ENCODE peak calls at places on chromosomes 1 and 21, in five cellular contexts. One of them, this sample, is unnamed.

GRCh38 chr1:43227138-43227836 is 42.5 kb upstream of the TMEM125 start:
- DNase-seq in suprapubic skin: peak; percentile 87
- DNase-seq in mammary epithelial cell: peak; percentile 37
- DNase-seq in fibroblast of lung: peak; percentile 48
- DNase-seq in lower lobe of right lung: peak; percentile 86
- DNase-seq in this sample: no peak

GRCh38 chr1:79568411-79568810 is 561.9 kb upstream of the ADGRL4 start:
- DNase-seq in suprapubic skin: no peak
- DNase-seq in mammary epithelial cell: peak; percentile 12
- DNase-seq in fibroblast of lung: peak; percentile 23
- DNase-seq in lower lobe of right lung: no peak
- DNase-seq in this sample: no peak

GRCh38 chr1:111032295-111032897 is 68.7 kb upstream of the LRIF1 start:
- DNase-seq in lower lobe of right lung: no peak
- DNase-seq in fibroblast of lung: no peak
- DNase-seq in mammary epithelial cell: peak; percentile 14
- DNase-seq in suprapubic skin: no peak
- DNase-seq in this sample: no peak

GRCh38 chr1:172708452-172708851 is 49.5 kb downstream of the FASLG start:
- DNase-seq in fibroblast of lung: no peak
- DNase-seq in lower lobe of right lung: no peak
- DNase-seq in mammary epithelial cell: no peak
- DNase-seq in suprapubic skin: no peak
- DNase-seq in this sample: no peak

GRCh38 chr1:79128726-79129125 is 122.2 kb upstream of the ADGRL4 start:
- DNase-seq in suprapubic skin: no peak
- DNase-seq in fibroblast of lung: peak; percentile 83
- DNase-seq in lower lobe of right lung: no peak
- DNase-seq in mammary epithelial cell: peak; percentile 39
- DNase-seq in this sample: no peak

GRCh38 chr1:212702672-212703071 is 3.0 kb upstream of the BATF3 start:
- DNase-seq in mammary epithelial cell: no peak
- DNase-seq in suprapubic skin: no peak
- DNase-seq in lower lobe of right lung: no peak
- DNase-seq in fibroblast of lung: no peak
- DNase-seq in this sample: no peak

GRCh38 chr21:35475768-35476167 is 426.7 kb upstream of the RUNX1 start:
- DNase-seq in lower lobe of right lung: no peak
- DNase-seq in suprapubic skin: no peak
- DNase-seq in fibroblast of lung: peak; percentile 71
- DNase-seq in mammary epithelial cell: no peak
- DNase-seq in this sample: no peak

GRCh38 chr1:215835951-215836350 is 268.8 kb downstream of the KCTD3 start:
- DNase-seq in lower lobe of right lung: no peak
- DNase-seq in fibroblast of lung: peak; percentile 64
- DNase-seq in mammary epithelial cell: no peak
- DNase-seq in suprapubic skin: no peak
- DNase-seq in this sample: no peak

GRCh38 chr1:247079141-247079874 is 697 bp upstream of the ZNF670 start:
- DNase-seq in fibroblast of lung: no peak
- DNase-seq in mammary epithelial cell: no peak
- DNase-seq in lower lobe of right lung: no peak
- DNase-seq in suprapubic skin: no peak
- DNase-seq in this sample: no peak

GRCh38 chr21:43198376-43198775 is 29.6 kb downstream of the CRYAA start:
- DNase-seq in suprapubic skin: no peak
- DNase-seq in mammary epithelial cell: no peak
- DNase-seq in fibroblast of lung: no peak
- DNase-seq in lower lobe of right lung: no peak
- DNase-seq in this sample: no peak

GRCh38 chr1:41811978-41812852 is 106.5 kb downstream of the HIVEP3 start:
- DNase-seq in mammary epithelial cell: peak; percentile 59
- DNase-seq in lower lobe of right lung: no peak
- DNase-seq in fibroblast of lung: peak; percentile 89
- DNase-seq in suprapubic skin: peak; percentile 77
- DNase-seq in this sample: no peak

GRCh38 chr1:41809716-41810115 is 109.0 kb downstream of the HIVEP3 start:
- DNase-seq in suprapubic skin: no peak
- DNase-seq in mammary epithelial cell: no peak
- DNase-seq in fibroblast of lung: no peak
- DNase-seq in lower lobe of right lung: no peak
- DNase-seq in this sample: no peak

GRCh38 chr1:41811051-41811795 is 107.5 kb downstream of the HIVEP3 start:
- DNase-seq in suprapubic skin: no peak
- DNase-seq in fibroblast of lung: peak; percentile 70
- DNase-seq in mammary epithelial cell: no peak
- DNase-seq in lower lobe of right lung: peak; percentile 65
- DNase-seq in this sample: no peak

GRCh38 chr1:41813220-41813619 is 105.5 kb downstream of the HIVEP3 start:
- DNase-seq in mammary epithelial cell: no peak
- DNase-seq in lower lobe of right lung: no peak
- DNase-seq in fibroblast of lung: no peak
- DNase-seq in suprapubic skin: no peak
- DNase-seq in this sample: no peak

DNA sequence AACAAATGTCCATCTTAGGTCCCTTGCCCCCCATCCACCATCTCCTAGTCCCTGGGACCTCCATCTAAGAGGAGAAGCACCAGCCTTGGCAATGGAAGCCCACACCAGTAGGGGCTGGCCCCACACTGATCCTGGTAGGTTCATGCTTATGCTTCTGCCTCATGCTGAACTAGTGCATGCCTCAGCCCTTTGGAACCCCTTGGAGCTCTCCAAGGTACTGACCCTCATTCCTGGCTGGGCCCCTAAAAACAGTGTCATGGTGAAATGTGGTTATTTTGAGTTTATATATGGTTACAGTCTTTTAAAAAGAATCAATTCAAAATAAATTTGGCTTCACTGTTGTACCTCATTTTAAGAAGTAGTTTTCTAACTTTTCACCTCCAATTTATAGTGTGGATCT is 108.3 kb downstream of the HIVEP3 start:
- DNase-seq in mammary epithelial cell: peak; percentile 27
- DNase-seq in lower lobe of right lung: no peak
- DNase-seq in fibroblast of lung: peak; percentile 52
- DNase-seq in suprapubic skin: no peak
- DNase-seq in this sample: no peak
- TF ChIP-seq CTCF in mammary epithelial cell: no peak
- TF ChIP-seq CTCF in lower lobe of right lung: no peak
- TF ChIP-seq CTCF in fibroblast of lung: no peak
- TF ChIP-seq CTCF in suprapubic skin: no peak
- TF ChIP-seq CTCF in this sample: no peak

DNA sequence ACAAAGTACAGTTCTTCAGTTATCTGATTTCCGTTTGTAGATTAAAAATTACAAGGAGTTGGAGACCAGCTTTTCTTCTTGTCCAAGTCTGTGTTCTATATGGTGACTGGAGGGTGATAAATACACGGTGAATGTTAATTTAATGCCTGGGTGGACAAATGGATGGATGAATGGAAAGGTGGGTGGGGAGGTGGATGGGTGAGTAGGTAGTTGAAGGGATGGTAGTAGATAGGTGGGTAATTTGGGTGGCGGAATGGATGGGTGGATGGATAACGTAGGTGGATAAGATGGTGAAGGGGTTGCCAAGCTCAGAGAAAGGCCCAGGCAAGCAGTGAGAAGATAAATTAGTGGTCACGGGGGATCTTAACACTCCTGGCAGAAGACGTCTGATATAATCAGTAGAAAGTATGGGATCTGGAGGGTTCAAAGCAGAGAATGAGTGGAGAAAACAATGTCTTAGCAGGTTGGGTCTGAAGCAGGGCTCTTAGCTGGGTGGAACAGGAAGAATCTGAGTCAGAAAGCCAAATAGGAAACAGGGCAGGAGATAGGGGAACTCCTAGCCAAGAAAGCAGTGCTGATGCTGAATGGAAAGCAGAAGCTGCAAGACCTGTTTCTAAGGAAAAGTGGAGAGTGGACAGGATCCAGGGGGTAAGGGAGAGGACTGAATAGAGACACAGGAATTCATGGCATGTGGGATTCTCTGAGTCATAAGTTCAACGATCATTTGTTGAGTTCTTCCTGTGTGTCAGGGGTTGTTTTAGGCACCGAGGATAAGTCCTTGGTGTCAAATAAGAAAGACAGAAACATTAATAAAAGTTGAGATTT is 154.0 kb upstream of the FGGY start:
- DNase-seq in mammary epithelial cell: peak; percentile 95
- DNase-seq in lower lobe of right lung: no peak
- DNase-seq in fibroblast of lung: peak; percentile 97
- DNase-seq in suprapubic skin: no peak
- DNase-seq in this sample: peak; percentile 79
- H3K4me1 ChIP-seq in mammary epithelial cell: peaks cover 56% of the 10 kb centered on the region
- H3K4me1 ChIP-seq in lower lobe of right lung: peaks cover 34% of the 10 kb centered on the region
- H3K4me1 ChIP-seq in fibroblast of lung: peaks cover 34% of the 10 kb centered on the region
- H3K4me1 ChIP-seq in suprapubic skin: peaks cover 34% of the 10 kb centered on the region
- H3K4me1 ChIP-seq in this sample: peaks cover 48% of the 10 kb centered on the region

DNA sequence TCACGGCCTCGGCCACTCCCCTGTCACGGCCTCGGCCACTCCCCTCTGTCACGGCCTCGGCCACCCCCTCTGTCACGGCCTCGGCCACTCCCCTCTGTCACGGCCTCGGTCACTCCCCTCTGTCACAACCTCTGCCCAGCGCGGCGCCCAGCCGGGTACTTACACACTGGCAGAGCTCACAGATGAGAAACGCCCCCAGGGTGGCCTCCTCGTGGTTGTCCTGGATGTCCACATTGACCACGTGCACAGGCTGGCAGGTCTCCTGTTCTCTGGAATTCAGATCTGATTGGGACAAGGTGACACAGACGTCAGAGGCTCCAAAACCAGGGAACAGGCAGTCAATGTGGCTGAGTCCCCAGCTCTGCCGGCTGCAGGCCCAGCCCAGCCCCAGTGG is 3.3 kb upstream of the TMEM240 start:
- DNase-seq in suprapubic skin: peak; percentile 86
- DNase-seq in lower lobe of right lung: no peak
- DNase-seq in fibroblast of lung: no peak
- DNase-seq in mammary epithelial cell: no peak
- DNase-seq in this sample: peak; percentile 70
- H3K36me3 ChIP-seq in suprapubic skin: peaks cover 23% of the 10 kb centered on the region
- H3K36me3 ChIP-seq in lower lobe of right lung: peaks cover 43% of the 10 kb centered on the region
- H3K36me3 ChIP-seq in fibroblast of lung: peaks cover 17% of the 10 kb centered on the region
- H3K36me3 ChIP-seq in mammary epithelial cell: peaks cover 6% of the 10 kb centered on the region
- H3K36me3 ChIP-seq in this sample: peaks cover 19% of the 10 kb centered on the region

GRCh38 chr1:161482610-161483009 is 22.6 kb upstream of the FCGR2A start:
- DNase-seq in lower lobe of right lung: no peak
- DNase-seq in fibroblast of lung: no peak
- DNase-seq in mammary epithelial cell: peak; percentile 31
- DNase-seq in suprapubic skin: no peak
- DNase-seq in this sample: no peak

GRCh38 chr1:161483361-161483760 is 21.9 kb upstream of the FCGR2A start:
- DNase-seq in mammary epithelial cell: no peak
- DNase-seq in suprapubic skin: no peak
- DNase-seq in fibroblast of lung: no peak
- DNase-seq in lower lobe of right lung: no peak
- DNase-seq in this sample: no peak

GRCh38 chr1:161481624-161482392 is 23.4 kb upstream of the FCGR2A start:
- DNase-seq in lower lobe of right lung: no peak
- DNase-seq in fibroblast of lung: no peak
- DNase-seq in suprapubic skin: peak; percentile 21
- DNase-seq in mammary epithelial cell: peak; percentile 95
- DNase-seq in this sample: no peak

GRCh38 chr1:161486806-161487482 is 18.3 kb upstream of the FCGR2A start:
- DNase-seq in suprapubic skin: no peak
- DNase-seq in fibroblast of lung: peak; percentile 39
- DNase-seq in lower lobe of right lung: no peak
- DNase-seq in mammary epithelial cell: peak; percentile 46
- DNase-seq in this sample: no peak

DNA sequence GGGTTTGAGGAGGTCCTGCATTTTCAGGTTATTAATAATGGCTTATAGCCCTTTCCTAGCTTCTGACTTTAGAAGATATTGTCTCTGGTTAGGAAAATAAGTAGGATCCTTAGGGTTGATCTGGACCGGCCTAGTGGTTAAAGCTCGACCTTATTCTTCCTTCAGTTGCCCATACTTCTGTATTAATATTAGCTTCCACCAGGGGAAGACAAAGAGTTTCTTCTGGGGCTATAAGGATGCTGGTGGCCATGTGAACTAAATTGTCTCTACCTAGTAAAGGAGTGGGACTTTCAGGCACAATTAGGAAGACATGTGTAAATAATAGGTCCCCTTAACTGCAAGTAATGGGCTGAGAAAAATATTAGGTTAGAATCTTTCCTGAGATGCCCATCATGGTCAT is 20.6 kb upstream of the FCGR2A start:
- DNase-seq in lower lobe of right lung: no peak
- DNase-seq in fibroblast of lung: no peak
- DNase-seq in mammary epithelial cell: no peak
- DNase-seq in suprapubic skin: no peak
- DNase-seq in this sample: no peak
- TF ChIP-seq CTCF in lower lobe of right lung: peak; percentile 26
- TF ChIP-seq CTCF in fibroblast of lung: no peak
- TF ChIP-seq CTCF in mammary epithelial cell: peak; percentile 31
- TF ChIP-seq CTCF in suprapubic skin: no peak
- TF ChIP-seq CTCF in this sample: no peak

GRCh38 chr1:10942542-10942912 is 69.9 kb upstream of the TARDBP start:
- DNase-seq in fibroblast of lung: no peak
- DNase-seq in suprapubic skin: no peak
- DNase-seq in mammary epithelial cell: no peak
- DNase-seq in lower lobe of right lung: no peak
- DNase-seq in this sample: no peak
- H3K4me1 ChIP-seq in fibroblast of lung: no peaks in the 10 kb centered on the region
- H3K4me1 ChIP-seq in suprapubic skin: peaks cover 20% of the 10 kb centered on the region
- H3K4me1 ChIP-seq in mammary epithelial cell: peaks cover 4% of the 10 kb centered on the region
- H3K4me1 ChIP-seq in lower lobe of right lung: peaks cover 24% of the 10 kb centered on the region
- H3K4me1 ChIP-seq in this sample: no peaks in the 10 kb centered on the region

DNA sequence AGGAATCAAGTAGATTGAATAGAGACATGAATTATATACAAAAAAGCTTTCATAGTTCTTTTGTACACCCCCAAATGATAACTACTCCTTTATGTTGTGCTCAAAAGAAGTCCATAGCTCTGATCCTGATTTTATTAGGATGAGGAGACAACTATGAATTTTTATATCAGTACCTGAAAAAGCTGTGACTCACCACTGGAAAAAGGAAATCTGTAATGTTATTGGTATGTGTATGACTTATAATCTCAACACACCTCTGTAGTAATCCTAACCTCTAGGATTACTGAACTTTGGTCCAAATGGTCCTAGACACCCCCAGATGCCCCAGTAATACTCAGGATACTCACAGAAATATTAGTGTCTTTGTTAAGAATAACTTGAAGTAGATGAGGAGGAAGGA is 10.2 kb downstream of the PRKAB2 start:
- DNase-seq in suprapubic skin: no peak
- DNase-seq in mammary epithelial cell: peak; percentile 65
- DNase-seq in lower lobe of right lung: no peak
- DNase-seq in fibroblast of lung: no peak
- DNase-seq in this sample: no peak
- H3K36me3 ChIP-seq in suprapubic skin: peaks cover 70% of the 10 kb centered on the region
- H3K36me3 ChIP-seq in mammary epithelial cell: peaks cover 35% of the 10 kb centered on the region
- H3K36me3 ChIP-seq in lower lobe of right lung: peaks cover 77% of the 10 kb centered on the region
- H3K36me3 ChIP-seq in fibroblast of lung: peaks cover 8% of the 10 kb centered on the region
- H3K36me3 ChIP-seq in this sample: peaks cover 100% of the 10 kb centered on the region

DNA sequence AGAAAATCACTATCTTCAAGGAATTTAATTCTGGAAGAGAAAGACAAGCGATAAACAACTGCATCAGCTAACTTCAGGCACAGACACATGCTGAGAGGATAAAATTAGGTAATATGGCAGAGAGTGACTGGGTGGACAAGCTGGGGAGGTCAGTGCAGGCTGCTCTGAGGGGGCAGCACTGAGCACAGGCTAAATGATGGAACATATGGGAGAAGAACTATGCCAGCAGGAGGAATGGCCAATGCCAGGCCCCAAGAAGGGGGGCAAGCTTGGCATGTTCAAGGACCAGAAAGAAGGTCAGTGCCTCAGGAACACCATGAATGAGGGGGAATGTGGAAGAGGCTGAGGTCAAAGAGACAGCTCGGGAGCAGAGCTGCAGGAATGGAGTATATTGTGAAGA is 190.7 kb upstream of the MAP1LC3C start:
- DNase-seq in fibroblast of lung: no peak
- DNase-seq in suprapubic skin: no peak
- DNase-seq in lower lobe of right lung: no peak
- DNase-seq in mammary epithelial cell: no peak
- DNase-seq in this sample: no peak
- TF ChIP-seq CTCF in fibroblast of lung: no peak
- TF ChIP-seq CTCF in suprapubic skin: no peak
- TF ChIP-seq CTCF in lower lobe of right lung: no peak
- TF ChIP-seq CTCF in mammary epithelial cell: peak; percentile 9
- TF ChIP-seq CTCF in this sample: no peak

This sample was measured in RWPE2.